ENCODE peak calls at places on chromosomes 3 and 15, in eight cellular contexts. One of them, this sample, is unnamed.

GRCh38 chr3:49553690-49554634 is at the start of gene BSN:
- DNase-seq in adrenal gland: peak
- DNase-seq in aorta: peak
- DNase-seq in lower leg skin: peak
- DNase-seq in fibroblast of villous mesenchyme: peak
- DNase-seq in neuronal stem cell: peak
- DNase-seq in A549: peak
- DNase-seq in ovary: peak
- DNase-seq in this sample: peak

GRCh38 chr3:35723480-35724097 is 84.3 kb downstream of the ARPP21 start:
- DNase-seq in aorta: no peak
- DNase-seq in fibroblast of villous mesenchyme: no peak
- DNase-seq in A549: no peak
- DNase-seq in lower leg skin: no peak
- DNase-seq in adrenal gland: no peak
- DNase-seq in neuronal stem cell: no peak
- DNase-seq in ovary: no peak
- DNase-seq in this sample: no peak

GRCh38 chr3:105483476-105483875 is 116.8 kb downstream of the ALCAM start:
- DNase-seq in lower leg skin: no peak
- DNase-seq in aorta: no peak
- DNase-seq in A549: no peak
- DNase-seq in neuronal stem cell: no peak
- DNase-seq in ovary: no peak
- DNase-seq in adrenal gland: no peak
- DNase-seq in fibroblast of villous mesenchyme: peak
- DNase-seq in this sample: no peak

GRCh38 chr15:67999320-68000100 is 54.6 kb upstream of the PIAS1 start:
- DNase-seq in neuronal stem cell: no peak
- DNase-seq in fibroblast of villous mesenchyme: no peak
- DNase-seq in ovary: no peak
- DNase-seq in lower leg skin: no peak
- DNase-seq in A549: peak
- DNase-seq in adrenal gland: no peak
- DNase-seq in aorta: no peak
- DNase-seq in this sample: no peak

GRCh38 chr3:20056727-20057611 is 16.7 kb downstream of the KAT2B start:
- DNase-seq in aorta: no peak
- DNase-seq in ovary: no peak
- DNase-seq in lower leg skin: peak
- DNase-seq in A549: no peak
- DNase-seq in adrenal gland: peak
- DNase-seq in fibroblast of villous mesenchyme: peak
- DNase-seq in neuronal stem cell: no peak
- DNase-seq in this sample: no peak

GRCh38 chr15:77821188-77821958 is 188.7 kb upstream of the LINGO1 start:
- DNase-seq in fibroblast of villous mesenchyme: peak
- DNase-seq in ovary: peak
- DNase-seq in lower leg skin: no peak
- DNase-seq in neuronal stem cell: no peak
- DNase-seq in A549: peak
- DNase-seq in adrenal gland: peak
- DNase-seq in aorta: no peak
- DNase-seq in this sample: peak

GRCh38 chr3:194773216-194773615 is 87.5 kb downstream of the FAM43A start:
- DNase-seq in A549: no peak
- DNase-seq in neuronal stem cell: no peak
- DNase-seq in adrenal gland: peak
- DNase-seq in lower leg skin: peak
- DNase-seq in fibroblast of villous mesenchyme: no peak
- DNase-seq in ovary: no peak
- DNase-seq in aorta: no peak
- DNase-seq in this sample: no peak

GRCh38 chr3:8660271-8660731 is 15.7 kb upstream of the SSUH2 start:
- DNase-seq in neuronal stem cell: no peak
- DNase-seq in aorta: no peak
- DNase-seq in ovary: no peak
- DNase-seq in fibroblast of villous mesenchyme: peak
- DNase-seq in adrenal gland: no peak
- DNase-seq in lower leg skin: no peak
- DNase-seq in A549: no peak
- DNase-seq in this sample: no peak

GRCh38 chr3:149751551-149751950 is 738 bp downstream of the COMMD2 start:
- DNase-seq in lower leg skin: no peak
- DNase-seq in adrenal gland: no peak
- DNase-seq in fibroblast of villous mesenchyme: no peak
- DNase-seq in ovary: no peak
- DNase-seq in aorta: no peak
- DNase-seq in A549: no peak
- DNase-seq in neuronal stem cell: no peak
- DNase-seq in this sample: no peak

GRCh38 chr3:57100046-57100695 is 39.7 kb downstream of the SPATA12 start:
- DNase-seq in ovary: peak
- DNase-seq in fibroblast of villous mesenchyme: peak
- DNase-seq in A549: peak
- DNase-seq in adrenal gland: peak
- DNase-seq in lower leg skin: peak
- DNase-seq in neuronal stem cell: peak
- DNase-seq in aorta: no peak
- DNase-seq in this sample: peak

GRCh38 chr3:161913786-161914389 is 417.3 kb downstream of the OTOL1 start:
- DNase-seq in fibroblast of villous mesenchyme: peak
- DNase-seq in A549: no peak
- DNase-seq in neuronal stem cell: no peak
- DNase-seq in lower leg skin: no peak
- DNase-seq in adrenal gland: no peak
- DNase-seq in ovary: no peak
- DNase-seq in aorta: no peak
- DNase-seq in this sample: no peak

GRCh38 chr3:17307889-17308288 is 423.1 kb downstream of the PLCL2 start:
- DNase-seq in fibroblast of villous mesenchyme: no peak
- DNase-seq in A549: no peak
- DNase-seq in aorta: no peak
- DNase-seq in lower leg skin: no peak
- DNase-seq in ovary: no peak
- DNase-seq in adrenal gland: no peak
- DNase-seq in neuronal stem cell: no peak
- DNase-seq in this sample: no peak

GRCh38 chr15:74438696-74439316 is 5.0 kb upstream of the SEMA7A start:
- DNase-seq in lower leg skin: peak
- DNase-seq in aorta: peak
- DNase-seq in neuronal stem cell: peak
- DNase-seq in ovary: peak
- DNase-seq in A549: peak
- DNase-seq in adrenal gland: peak
- DNase-seq in fibroblast of villous mesenchyme: peak
- DNase-seq in this sample: peak

GRCh38 chr3:29005862-29006261 is 275.0 kb upstream of the RBMS3 start:
- DNase-seq in fibroblast of villous mesenchyme: no peak
- DNase-seq in aorta: no peak
- DNase-seq in ovary: no peak
- DNase-seq in neuronal stem cell: no peak
- DNase-seq in A549: no peak
- DNase-seq in adrenal gland: no peak
- DNase-seq in lower leg skin: no peak
- DNase-seq in this sample: no peak

GRCh38 chr3:25137606-25138005 is 290.5 kb upstream of the RARB start:
- DNase-seq in ovary: no peak
- DNase-seq in fibroblast of villous mesenchyme: no peak
- DNase-seq in A549: no peak
- DNase-seq in adrenal gland: no peak
- DNase-seq in lower leg skin: no peak
- DNase-seq in aorta: no peak
- DNase-seq in neuronal stem cell: no peak
- DNase-seq in this sample: no peak

DNA sequence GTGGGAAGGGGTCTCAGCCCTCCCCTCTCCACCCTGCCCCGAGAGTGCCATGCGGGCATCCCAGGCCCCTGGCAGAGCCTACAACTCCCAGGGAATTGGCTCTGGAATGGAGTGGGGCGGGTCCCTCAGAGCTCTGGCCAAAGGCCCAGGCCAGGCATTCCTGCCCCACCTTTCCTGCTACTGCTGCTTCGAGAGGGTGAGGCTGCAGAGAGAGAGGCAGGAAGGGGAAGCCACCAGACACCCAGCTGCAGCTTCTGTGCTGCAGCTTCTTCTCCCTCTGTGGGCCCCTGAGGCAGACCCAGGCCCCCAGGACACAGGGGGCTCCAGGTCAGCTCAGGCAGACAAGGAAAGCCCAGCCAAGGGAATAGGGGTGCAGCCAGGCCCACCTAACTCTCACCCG is 2.7 kb downstream of the ALS2CL start:
- DNase-seq in aorta: no peak
- DNase-seq in ovary: no peak
- DNase-seq in adrenal gland: peak
- DNase-seq in lower leg skin: peak
- DNase-seq in neuronal stem cell: no peak
- DNase-seq in A549: no peak
- DNase-seq in fibroblast of villous mesenchyme: no peak
- DNase-seq in this sample: no peak
- H3K4me3 ChIP-seq in aorta: no peak
- H3K4me3 ChIP-seq in ovary: no peak
- H3K4me3 ChIP-seq in adrenal gland: no peak
- H3K4me3 ChIP-seq in lower leg skin: no peak
- H3K4me3 ChIP-seq in neuronal stem cell: no peak
- H3K4me3 ChIP-seq in A549: no peak
- H3K4me3 ChIP-seq in fibroblast of villous mesenchyme: no peak
- H3K4me3 ChIP-seq in this sample: no peak

DNA sequence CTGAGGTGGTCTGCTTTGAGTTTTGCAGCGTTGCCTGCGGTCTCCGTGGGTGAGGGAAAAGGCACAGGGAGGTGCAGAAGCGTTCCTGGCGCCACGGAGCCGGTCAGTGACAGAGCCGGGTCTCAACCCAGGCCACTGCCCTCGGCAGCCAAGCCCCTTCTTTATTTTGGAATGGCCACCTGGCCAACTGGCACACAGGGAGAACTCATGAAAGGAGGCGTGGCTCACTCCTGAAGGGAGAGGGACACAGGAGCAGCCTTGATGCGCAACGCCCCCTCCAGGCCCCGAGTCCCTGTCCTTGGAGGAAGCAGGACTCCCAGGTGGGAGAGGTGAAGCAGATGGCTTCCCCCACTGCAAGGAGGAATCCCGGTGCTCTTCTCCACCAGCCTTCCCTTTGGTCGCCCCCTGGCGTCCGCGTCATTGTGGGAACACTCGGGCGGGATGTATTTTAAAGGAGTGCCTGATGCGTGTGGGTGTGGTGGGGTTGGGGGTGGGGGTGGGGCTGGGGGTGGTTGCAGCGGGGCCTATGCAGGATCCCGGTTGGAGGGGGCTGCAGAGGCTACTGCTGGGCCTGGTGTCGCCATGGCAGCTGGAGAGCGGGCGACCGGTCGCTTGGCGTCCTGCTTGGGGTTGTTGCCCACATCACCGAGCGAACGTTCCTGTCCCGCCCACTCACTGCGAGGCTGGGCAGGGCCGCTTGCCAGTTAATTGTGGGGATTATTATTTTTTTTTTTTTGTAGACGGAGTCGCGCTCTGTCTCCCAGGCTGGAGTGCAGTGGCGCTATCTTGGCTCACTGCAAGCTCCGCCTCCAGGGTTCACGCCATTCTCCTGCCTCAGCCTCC is 32.6 kb downstream of the APBA2 start:
- DNase-seq in neuronal stem cell: peak
- DNase-seq in lower leg skin: no peak
- DNase-seq in aorta: peak
- DNase-seq in A549: peak
- DNase-seq in ovary: no peak
- DNase-seq in adrenal gland: no peak
- DNase-seq in fibroblast of villous mesenchyme: peak
- DNase-seq in this sample: no peak
- H3K4me3 ChIP-seq in neuronal stem cell: no peak
- H3K4me3 ChIP-seq in lower leg skin: no peak
- H3K4me3 ChIP-seq in aorta: no peak
- H3K4me3 ChIP-seq in A549: peak
- H3K4me3 ChIP-seq in ovary: no peak
- H3K4me3 ChIP-seq in adrenal gland: no peak
- H3K4me3 ChIP-seq in fibroblast of villous mesenchyme: peak
- H3K4me3 ChIP-seq in this sample: no peak

DNA sequence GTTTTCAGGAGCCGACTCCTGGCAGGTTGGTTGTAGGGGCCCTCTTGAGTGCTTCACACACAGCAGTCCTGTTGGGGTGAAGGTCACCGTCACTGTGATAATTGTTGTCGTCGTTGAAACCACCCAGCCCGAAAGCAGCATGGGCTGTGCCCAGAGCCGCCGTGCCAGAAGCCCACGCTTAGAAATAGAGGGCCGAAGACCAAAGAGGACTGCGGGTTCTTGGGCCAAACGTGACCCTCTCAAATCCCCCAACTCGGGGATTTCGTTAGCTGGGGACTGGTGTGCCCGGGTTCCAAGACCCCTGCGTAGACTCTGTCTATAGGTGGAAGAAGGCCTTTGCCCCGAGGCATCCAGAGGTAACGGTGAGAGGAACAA is 7.5 kb upstream of the ADAMTS17 start:
- DNase-seq in neuronal stem cell: no peak
- DNase-seq in aorta: no peak
- DNase-seq in lower leg skin: no peak
- DNase-seq in A549: no peak
- DNase-seq in ovary: no peak
- DNase-seq in fibroblast of villous mesenchyme: no peak
- DNase-seq in adrenal gland: no peak
- DNase-seq in this sample: no peak
- H3K4me3 ChIP-seq in neuronal stem cell: peak
- H3K4me3 ChIP-seq in aorta: no peak
- H3K4me3 ChIP-seq in lower leg skin: no peak
- H3K4me3 ChIP-seq in A549: peak
- H3K4me3 ChIP-seq in ovary: peak
- H3K4me3 ChIP-seq in fibroblast of villous mesenchyme: peak
- H3K4me3 ChIP-seq in adrenal gland: no peak
- H3K4me3 ChIP-seq in this sample: peak

GRCh38 chr15:63040509-63040908 is 2.0 kb upstream of the TPM1 start:
- DNase-seq in adrenal gland: no peak
- DNase-seq in ovary: no peak
- DNase-seq in lower leg skin: no peak
- DNase-seq in A549: no peak
- DNase-seq in neuronal stem cell: no peak
- DNase-seq in aorta: no peak
- DNase-seq in fibroblast of villous mesenchyme: no peak
- DNase-seq in this sample: no peak

GRCh38 chr15:63041982-63042878 is at the start of gene TPM1:
- DNase-seq in aorta: peak
- DNase-seq in fibroblast of villous mesenchyme: peak
- DNase-seq in A549: peak
- DNase-seq in ovary: peak
- DNase-seq in adrenal gland: peak
- DNase-seq in neuronal stem cell: peak
- DNase-seq in lower leg skin: peak
- DNase-seq in this sample: no peak

GRCh38 chr15:63042879-63043340 is 363 bp downstream of the TPM1 start:
- DNase-seq in lower leg skin: no peak
- DNase-seq in aorta: no peak
- DNase-seq in fibroblast of villous mesenchyme: peak
- DNase-seq in neuronal stem cell: no peak
- DNase-seq in adrenal gland: no peak
- DNase-seq in ovary: no peak
- DNase-seq in A549: peak
- DNase-seq in this sample: no peak

GRCh38 chr15:63040954-63041353 is 1.6 kb upstream of the TPM1 start:
- DNase-seq in adrenal gland: no peak
- DNase-seq in lower leg skin: no peak
- DNase-seq in A549: no peak
- DNase-seq in fibroblast of villous mesenchyme: no peak
- DNase-seq in ovary: no peak
- DNase-seq in neuronal stem cell: no peak
- DNase-seq in aorta: peak
- DNase-seq in this sample: no peak

GRCh38 chr15:63041402-63041977 is 1.1 kb upstream of the TPM1 start:
- DNase-seq in adrenal gland: no peak
- DNase-seq in A549: no peak
- DNase-seq in aorta: no peak
- DNase-seq in lower leg skin: no peak
- DNase-seq in fibroblast of villous mesenchyme: no peak
- DNase-seq in ovary: no peak
- DNase-seq in neuronal stem cell: no peak
- DNase-seq in this sample: no peak
- H3K4me3 ChIP-seq in adrenal gland: no peak
- H3K4me3 ChIP-seq in A549: peak
- H3K4me3 ChIP-seq in aorta: peak
- H3K4me3 ChIP-seq in lower leg skin: no peak
- H3K4me3 ChIP-seq in fibroblast of villous mesenchyme: peak
- H3K4me3 ChIP-seq in ovary: peak
- H3K4me3 ChIP-seq in neuronal stem cell: peak
- H3K4me3 ChIP-seq in this sample: no peak